ENCODE peak calls at places on chromosomes 3 and 15, in four cellular contexts. One of them, this sample, is unnamed.

GRCh38 chr3:77618686-77619085 is 578.8 kb downstream of the ROBO2 start:
- DNase-seq in RPMI7951: no peak
- DNase-seq in body of pancreas: no peak
- DNase-seq in activated B cell treated with CpG ODN at 0.5 μM for 24 hours: no peak
- DNase-seq in this sample: no peak

GRCh38 chr3:22377421-22377820 is 626.4 kb upstream of the ZNF385D start:
- DNase-seq in RPMI7951: peak; percentile 50
- DNase-seq in body of pancreas: no peak
- DNase-seq in activated B cell treated with CpG ODN at 0.5 μM for 24 hours: no peak
- DNase-seq in this sample: no peak

GRCh38 chr3:9098716-9099675 is 135.7 kb upstream of the RAD18 start:
- DNase-seq in RPMI7951: no peak
- DNase-seq in body of pancreas: no peak
- DNase-seq in activated B cell treated with CpG ODN at 0.5 μM for 24 hours: no peak
- DNase-seq in this sample: no peak

GRCh38 chr3:197026481-197026866 is 3.1 kb downstream of the MELTF start:
- DNase-seq in RPMI7951: no peak
- DNase-seq in body of pancreas: no peak
- DNase-seq in activated B cell treated with CpG ODN at 0.5 μM for 24 hours: no peak
- DNase-seq in this sample: no peak

GRCh38 chr15:37891754-37892368 is 42.6 kb upstream of the TMCO5A start:
- DNase-seq in RPMI7951: peak; percentile 73
- DNase-seq in body of pancreas: no peak
- DNase-seq in activated B cell treated with CpG ODN at 0.5 μM for 24 hours: no peak
- DNase-seq in this sample: no peak

GRCh38 chr15:37099321-37100108 is 834 bp downstream of the MEIS2 start:
- DNase-seq in RPMI7951: peak; percentile 42
- DNase-seq in body of pancreas: peak; percentile 46
- DNase-seq in activated B cell treated with CpG ODN at 0.5 μM for 24 hours: no peak
- DNase-seq in this sample: no peak

GRCh38 chr3:45690331-45691035 is 1.3 kb downstream of the SACM1L start:
- DNase-seq in RPMI7951: no peak
- DNase-seq in body of pancreas: no peak
- DNase-seq in activated B cell treated with CpG ODN at 0.5 μM for 24 hours: no peak
- DNase-seq in this sample: no peak

GRCh38 chr15:23823508-23823907 is 136.4 kb upstream of the NDN start:
- DNase-seq in RPMI7951: no peak
- DNase-seq in body of pancreas: no peak
- DNase-seq in activated B cell treated with CpG ODN at 0.5 μM for 24 hours: no peak
- DNase-seq in this sample: no peak

GRCh38 chr15:39583586-39584265 is 2.8 kb downstream of the THBS1 start:
- DNase-seq in RPMI7951: peak; percentile 77
- DNase-seq in body of pancreas: no peak
- DNase-seq in activated B cell treated with CpG ODN at 0.5 μM for 24 hours: no peak
- DNase-seq in this sample: no peak

GRCh38 chr3:98602078-98602678 is 8.8 kb upstream of the CPOX start:
- DNase-seq in RPMI7951: peak; percentile 68
- DNase-seq in body of pancreas: peak; percentile 29
- DNase-seq in activated B cell treated with CpG ODN at 0.5 μM for 24 hours: no peak
- DNase-seq in this sample: peak; percentile 41

GRCh38 chr15:68417897-68418296 is 14.1 kb downstream of the ITGA11 start:
- DNase-seq in RPMI7951: no peak
- DNase-seq in body of pancreas: no peak
- DNase-seq in activated B cell treated with CpG ODN at 0.5 μM for 24 hours: no peak
- DNase-seq in this sample: no peak